ENCODE peak calls at places on chromosomes 16 and 17, in six cellular contexts. One of them, this sample, is unnamed.

GRCh38 chr17:61337247-61337812 is 62.3 kb upstream of the TBX2 start:
- DNase-seq in upper lobe of left lung: no peak
- DNase-seq in body of pancreas: no peak
- DNase-seq in sigmoid colon: no peak
- DNase-seq in stomach: no peak
- DNase-seq in psoas muscle: no peak
- DNase-seq in this sample: no peak

GRCh38 chr16:56258508-56259424 is 67.5 kb downstream of the GNAO1 start:
- DNase-seq in upper lobe of left lung: no peak
- DNase-seq in body of pancreas: no peak
- DNase-seq in sigmoid colon: peak; percentile 62
- DNase-seq in stomach: no peak
- DNase-seq in psoas muscle: no peak
- DNase-seq in this sample: no peak

GRCh38 chr17:80942360-80943345 is 49.0 kb upstream of the CHMP6 start:
- DNase-seq in upper lobe of left lung: peak; percentile 98
- DNase-seq in body of pancreas: peak; percentile 68
- DNase-seq in sigmoid colon: peak; percentile 99
- DNase-seq in stomach: peak; percentile 76
- DNase-seq in psoas muscle: peak; percentile 94
- DNase-seq in this sample: no peak

GRCh38 chr17:75367312-75367711 is 38.2 kb downstream of the GRB2 start:
- DNase-seq in upper lobe of left lung: no peak
- DNase-seq in body of pancreas: no peak
- DNase-seq in sigmoid colon: no peak
- DNase-seq in stomach: no peak
- DNase-seq in psoas muscle: no peak
- DNase-seq in this sample: no peak

GRCh38 chr17:66476014-66476413 is 173.6 kb downstream of the PRKCA start:
- DNase-seq in upper lobe of left lung: no peak
- DNase-seq in body of pancreas: no peak
- DNase-seq in sigmoid colon: no peak
- DNase-seq in stomach: no peak
- DNase-seq in psoas muscle: no peak
- DNase-seq in this sample: no peak

GRCh38 chr17:45905812-45906211 is 11.5 kb downstream of the MAPT start:
- DNase-seq in upper lobe of left lung: no peak
- DNase-seq in body of pancreas: no peak
- DNase-seq in sigmoid colon: no peak
- DNase-seq in stomach: no peak
- DNase-seq in psoas muscle: no peak
- DNase-seq in this sample: no peak

GRCh38 chr16:86925067-86925791 is 346.9 kb downstream of the FOXL1 start:
- DNase-seq in upper lobe of left lung: no peak
- DNase-seq in body of pancreas: no peak
- DNase-seq in sigmoid colon: no peak
- DNase-seq in stomach: no peak
- DNase-seq in psoas muscle: no peak
- DNase-seq in this sample: no peak

GRCh38 chr16:88533381-88533831 is 36.8 kb upstream of the ZC3H18 start:
- DNase-seq in upper lobe of left lung: peak; percentile 90
- DNase-seq in body of pancreas: no peak
- DNase-seq in sigmoid colon: no peak
- DNase-seq in stomach: no peak
- DNase-seq in psoas muscle: peak; percentile 34
- DNase-seq in this sample: no peak

GRCh38 chr17:66687570-66688284 is 147.2 kb upstream of the CACNG5 start:
- DNase-seq in upper lobe of left lung: no peak
- DNase-seq in body of pancreas: no peak
- DNase-seq in sigmoid colon: no peak
- DNase-seq in stomach: peak; percentile 76
- DNase-seq in psoas muscle: no peak
- DNase-seq in this sample: no peak

GRCh38 chr16:87044031-87044380 is 273.2 kb downstream of the C16orf95 start:
- DNase-seq in upper lobe of left lung: no peak
- DNase-seq in body of pancreas: peak; percentile 61
- DNase-seq in sigmoid colon: peak; percentile 73
- DNase-seq in stomach: no peak
- DNase-seq in psoas muscle: no peak
- DNase-seq in this sample: no peak

GRCh38 chr17:55690105-55690508 is 32.6 kb downstream of the TMEM100 start:
- DNase-seq in upper lobe of left lung: no peak
- DNase-seq in body of pancreas: no peak
- DNase-seq in sigmoid colon: no peak
- DNase-seq in stomach: no peak
- DNase-seq in psoas muscle: no peak
- DNase-seq in this sample: no peak

GRCh38 chr17:17951524-17951923 is 20.7 kb downstream of the TOM1L2 start:
- DNase-seq in upper lobe of left lung: no peak
- DNase-seq in body of pancreas: no peak
- DNase-seq in sigmoid colon: no peak
- DNase-seq in stomach: no peak
- DNase-seq in psoas muscle: no peak
- DNase-seq in this sample: no peak

GRCh38 chr16:56530872-56531271 is 11.0 kb upstream of the BBS2 start:
- DNase-seq in upper lobe of left lung: no peak
- DNase-seq in body of pancreas: no peak
- DNase-seq in sigmoid colon: no peak
- DNase-seq in stomach: no peak
- DNase-seq in psoas muscle: no peak
- DNase-seq in this sample: no peak

GRCh38 chr16:16027728-16028310 is 78.4 kb downstream of the ABCC1 start:
- DNase-seq in upper lobe of left lung: no peak
- DNase-seq in body of pancreas: no peak
- DNase-seq in sigmoid colon: no peak
- DNase-seq in stomach: peak; percentile 90
- DNase-seq in psoas muscle: no peak
- DNase-seq in this sample: no peak

GRCh38 chr16:85313541-85314208 is 201.4 kb upstream of the CIBAR2 start:
- DNase-seq in upper lobe of left lung: peak; percentile 65
- DNase-seq in body of pancreas: no peak
- DNase-seq in sigmoid colon: no peak
- DNase-seq in stomach: no peak
- DNase-seq in psoas muscle: no peak
- DNase-seq in this sample: no peak

GRCh38 chr17:62627219-62627903 is at the start of gene MRC2:
- DNase-seq in upper lobe of left lung: peak; percentile 91
- DNase-seq in body of pancreas: no peak
- DNase-seq in sigmoid colon: peak; percentile 86
- DNase-seq in stomach: no peak
- DNase-seq in psoas muscle: peak; percentile 80
- DNase-seq in this sample: no peak

GRCh38 chr17:28746611-28747045 is 2.8 kb downstream of the TRAF4 start:
- DNase-seq in upper lobe of left lung: peak; percentile 33
- DNase-seq in body of pancreas: peak; percentile 92
- DNase-seq in sigmoid colon: no peak
- DNase-seq in stomach: peak; percentile 91
- DNase-seq in psoas muscle: no peak
- DNase-seq in this sample: no peak

GRCh38 chr17:72518810-72519597 is 398.2 kb downstream of the SOX9 start:
- DNase-seq in upper lobe of left lung: no peak
- DNase-seq in body of pancreas: peak; percentile 86
- DNase-seq in sigmoid colon: no peak
- DNase-seq in stomach: peak; percentile 76
- DNase-seq in psoas muscle: no peak
- DNase-seq in this sample: no peak

GRCh38 chr17:65183736-65184135 is 46.6 kb downstream of the RGS9 start:
- DNase-seq in upper lobe of left lung: no peak
- DNase-seq in body of pancreas: no peak
- DNase-seq in sigmoid colon: no peak
- DNase-seq in stomach: no peak
- DNase-seq in psoas muscle: no peak
- DNase-seq in this sample: no peak

GRCh38 chr17:77807746-77808441 is 150.6 kb upstream of the TNRC6C start:
- DNase-seq in upper lobe of left lung: no peak
- DNase-seq in body of pancreas: no peak
- DNase-seq in sigmoid colon: no peak
- DNase-seq in stomach: no peak
- DNase-seq in psoas muscle: no peak
- DNase-seq in this sample: no peak
- H3K27me3 ChIP-seq in upper lobe of left lung: no peaks in the 10 kb centered on the region
- H3K27me3 ChIP-seq in body of pancreas: no peaks in the 10 kb centered on the region
- H3K27me3 ChIP-seq in sigmoid colon: no peaks in the 10 kb centered on the region
- H3K27me3 ChIP-seq in stomach: peaks cover 18% of the 10 kb centered on the region
- H3K27me3 ChIP-seq in psoas muscle: no peaks in the 10 kb centered on the region
- H3K27me3 ChIP-seq in this sample: no peaks in the 10 kb centered on the region

GRCh38 chr17:11990363-11990983 is 6.8 kb downstream of the ZNF18 start:
- DNase-seq in upper lobe of left lung: no peak
- DNase-seq in body of pancreas: no peak
- DNase-seq in sigmoid colon: no peak
- DNase-seq in stomach: no peak
- DNase-seq in psoas muscle: no peak
- DNase-seq in this sample: no peak
- H3K27me3 ChIP-seq in upper lobe of left lung: no peaks in the 10 kb centered on the region
- H3K27me3 ChIP-seq in body of pancreas: no peaks in the 10 kb centered on the region
- H3K27me3 ChIP-seq in sigmoid colon: no peaks in the 10 kb centered on the region
- H3K27me3 ChIP-seq in stomach: no peaks in the 10 kb centered on the region
- H3K27me3 ChIP-seq in psoas muscle: no peaks in the 10 kb centered on the region
- H3K27me3 ChIP-seq in this sample: no peaks in the 10 kb centered on the region

GRCh38 chr17:40558651-40559015 is 6.6 kb downstream of the CCR7 start:
- DNase-seq in upper lobe of left lung: no peak
- DNase-seq in body of pancreas: no peak
- DNase-seq in sigmoid colon: no peak
- DNase-seq in stomach: no peak
- DNase-seq in psoas muscle: no peak
- DNase-seq in this sample: no peak
- H3K27me3 ChIP-seq in upper lobe of left lung: no peaks in the 10 kb centered on the region
- H3K27me3 ChIP-seq in body of pancreas: no peaks in the 10 kb centered on the region
- H3K27me3 ChIP-seq in sigmoid colon: no peaks in the 10 kb centered on the region
- H3K27me3 ChIP-seq in stomach: peaks cover 8% of the 10 kb centered on the region
- H3K27me3 ChIP-seq in psoas muscle: no peaks in the 10 kb centered on the region
- H3K27me3 ChIP-seq in this sample: no peaks in the 10 kb centered on the region

GRCh38 chr16:79278506-79278905 is 322.0 kb downstream of the MAF start:
- DNase-seq in upper lobe of left lung: peak; percentile 13
- DNase-seq in body of pancreas: no peak
- DNase-seq in sigmoid colon: no peak
- DNase-seq in stomach: no peak
- DNase-seq in psoas muscle: no peak
- DNase-seq in this sample: peak; percentile 31
- H3K27me3 ChIP-seq in upper lobe of left lung: no peaks in the 10 kb centered on the region
- H3K27me3 ChIP-seq in body of pancreas: no peaks in the 10 kb centered on the region
- H3K27me3 ChIP-seq in sigmoid colon: no peaks in the 10 kb centered on the region
- H3K27me3 ChIP-seq in stomach: no peaks in the 10 kb centered on the region
- H3K27me3 ChIP-seq in psoas muscle: no peaks in the 10 kb centered on the region
- H3K27me3 ChIP-seq in this sample: no peaks in the 10 kb centered on the region

This sample was measured in effector memory CD4-positive, alpha-beta T cell.